ENCODE peak calls at places on chromosomes 4 and X, in five cellular contexts. X, I, U, B and G are unnamed samples.

GRCh38 chr4:85512446-85513205 is 37.7 kb downstream of the ARHGAP24 start:
- DNase-seq in X (no peak), I (no peak), U (no peak), B (no peak), G (no peak)

GRCh38 chr4:156779046-156779445 is 192.6 kb downstream of the PDGFC start:
- DNase-seq in X (no peak), I (no peak), U (peak), B (no peak), G (no peak)

GRCh38 chr4:171676555-171677215 is 136.5 kb upstream of the GALNTL6 start:
- DNase-seq in X (no peak), I (no peak), U (no peak), B (no peak), G (no peak)

GRCh38 chr4:72451349-72451748 is 117.7 kb downstream of the ADAMTS3 start:
- DNase-seq in X (no peak), I (peak), U (no peak), B (no peak), G (no peak)

GRCh38 chr4:150253965-150254364 is 175.7 kb downstream of the DCLK2 start:
- DNase-seq in X (no peak), I (no peak), U (no peak), B (no peak), G (no peak)

GRCh38 chr4:164802301-164802700 is 48.4 kb downstream of the SMIM31 start:
- DNase-seq in X (no peak), I (no peak), U (no peak), B (no peak), G (no peak)

GRCh38 chr4:47498899-47499298 is 13.8 kb downstream of the ATP10D start:
- DNase-seq in X (no peak), I (no peak), U (no peak), B (no peak), G (no peak)

GRCh38 chr4:189792819-189793618 is 147.7 kb upstream of the FRG1 start:
- DNase-seq in X (peak), I (peak), U (peak), B (peak), G (peak)

GRCh38 chr4:17511041-17511949 is 595 bp downstream of the QDPR start:
- DNase-seq in X (peak), I (peak), U (peak), B (peak), G (no peak)

DNA sequence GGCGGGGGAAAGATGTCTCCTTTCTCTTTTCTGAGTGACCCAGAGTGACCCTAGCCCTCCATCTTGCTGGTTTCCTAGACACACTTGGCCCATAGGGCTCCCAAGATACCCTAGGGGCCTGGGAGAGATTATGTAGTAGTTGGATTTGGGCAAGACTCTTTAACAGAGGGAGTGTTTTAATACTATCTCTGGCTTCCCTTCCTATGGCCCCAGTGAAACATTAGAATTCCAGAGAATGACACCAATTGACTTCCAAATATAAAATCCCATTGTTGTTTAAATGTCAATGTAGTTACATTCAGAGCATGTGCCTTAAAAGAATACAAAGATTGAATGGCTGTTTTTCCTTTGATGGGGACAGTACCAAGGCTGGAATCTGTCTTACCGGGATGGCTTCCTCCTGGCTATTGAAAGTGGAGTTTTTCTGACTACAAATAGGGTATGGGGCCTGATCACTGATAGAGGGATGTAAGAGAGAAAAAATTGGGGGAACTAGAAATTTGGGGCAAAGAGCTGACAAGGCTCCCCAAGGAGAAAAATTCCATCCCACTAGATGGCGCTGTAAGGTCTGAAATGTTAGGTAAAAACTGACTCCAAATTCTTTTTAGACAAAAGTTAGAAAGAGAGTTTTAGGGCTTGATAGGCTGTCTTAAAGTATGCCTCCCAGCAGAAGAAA is 10.7 kb downstream of the TENT5D start:
- DNase-seq in X (no peak), I (no peak), U (no peak), B (no peak), G (no peak)
- TF ChIP-seq CTCF in X (no peak), I (no peak), U (no peak), B (no peak), G (no peak)

GRCh38 chrX:49838374-49838773 is 9.3 kb downstream of the PAGE4 start:
- DNase-seq in X (no peak), I (no peak), U (peak), B (peak), G (no peak)

GRCh38 chrX:49846004-49846403 is 16.9 kb downstream of the PAGE4 start:
- DNase-seq in X (no peak), I (no peak), U (no peak), B (no peak), G (no peak)

GRCh38 chrX:49844622-49845021 is 15.5 kb downstream of the PAGE4 start:
- DNase-seq in X (no peak), I (no peak), U (no peak), B (no peak), G (no peak)

GRCh38 chrX:49842603-49843002 is 13.5 kb downstream of the PAGE4 start:
- DNase-seq in X (no peak), I (no peak), U (no peak), B (peak), G (no peak)

DNA sequence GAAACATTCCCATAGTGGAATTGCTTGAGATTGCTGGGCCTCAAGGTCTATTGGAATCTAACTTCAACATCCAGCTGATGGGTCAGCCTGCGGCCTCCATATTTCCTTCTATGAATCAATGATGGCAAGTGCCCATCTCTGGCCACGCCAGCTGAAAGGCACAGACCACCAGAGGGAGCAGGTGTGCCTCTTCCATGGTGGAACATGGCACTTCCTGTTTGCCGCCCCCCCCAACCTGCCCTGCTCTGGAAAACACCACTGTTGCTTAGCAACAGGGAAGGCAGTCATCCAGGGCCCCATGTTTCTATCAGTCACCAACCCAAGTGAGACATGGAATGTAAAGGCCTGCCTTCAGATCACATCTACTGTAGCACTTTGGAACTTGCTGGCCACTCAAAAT is 11.6 kb downstream of the PAGE4 start:
- DNase-seq in X (peak), I (no peak), U (peak), B (peak), G (no peak)
- TF ChIP-seq CTCF in X (no peak), I (peak), U (peak), B (peak), G (no peak)

GRCh38 chr4:108512615-108513505 is 107.5 kb upstream of the RPL34 start:
- DNase-seq in X (peak), I (no peak), U (peak), B (peak), G (no peak)
- TF ChIP-seq CTCF in X (peak), I (peak), U (peak), B (peak), G (no peak)

DNA sequence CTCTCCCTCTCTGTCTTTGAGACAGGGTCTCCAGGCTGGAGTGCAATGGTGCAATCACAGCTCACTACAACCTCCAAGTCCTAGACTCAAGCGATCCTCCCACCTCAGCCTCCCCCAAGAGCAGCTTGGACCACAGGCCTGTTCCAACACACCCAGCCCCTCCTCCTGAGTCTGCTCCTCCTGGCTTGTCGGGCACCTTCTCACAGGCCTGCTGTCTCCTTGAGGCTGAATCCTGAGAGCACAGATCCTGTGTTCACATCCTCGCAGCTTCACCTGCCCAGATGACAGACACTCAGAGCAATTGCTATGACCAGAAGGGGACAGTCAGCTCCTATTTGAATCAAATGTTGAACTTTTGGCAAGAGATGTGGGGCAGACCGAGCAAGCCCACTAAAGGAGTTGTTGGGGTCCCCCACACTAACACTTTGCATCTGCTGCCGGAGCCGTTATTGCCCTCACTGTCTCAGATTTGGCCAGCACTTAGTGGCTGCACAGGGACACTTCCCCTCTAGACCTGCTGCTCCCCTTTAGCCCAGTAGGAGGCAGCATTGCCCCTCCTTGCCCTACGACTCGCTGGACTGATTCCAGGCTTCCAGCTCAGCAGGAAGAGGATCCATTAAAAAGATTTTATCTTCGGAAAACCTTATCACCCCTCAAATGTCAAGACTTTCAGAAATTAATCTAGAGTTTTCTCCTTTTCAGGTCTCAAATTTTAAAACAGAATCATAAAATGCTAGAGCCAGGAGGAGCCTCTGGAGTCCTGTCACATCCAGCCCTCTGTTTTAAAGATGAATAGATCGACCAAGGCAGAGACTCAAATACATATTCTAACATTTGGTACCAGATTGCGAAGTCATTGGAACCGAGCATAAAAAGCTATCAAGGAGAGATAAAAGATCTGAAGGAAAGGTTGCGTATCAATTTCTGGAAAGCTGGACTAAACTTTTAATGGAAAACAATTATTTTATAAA is 113.7 kb downstream of the USP46 start:
- DNase-seq in X (peak), I (peak), U (peak), B (peak), G (peak)
- TF ChIP-seq CTCF in X (peak), I (peak), U (peak), B (peak), G (peak)

DNA sequence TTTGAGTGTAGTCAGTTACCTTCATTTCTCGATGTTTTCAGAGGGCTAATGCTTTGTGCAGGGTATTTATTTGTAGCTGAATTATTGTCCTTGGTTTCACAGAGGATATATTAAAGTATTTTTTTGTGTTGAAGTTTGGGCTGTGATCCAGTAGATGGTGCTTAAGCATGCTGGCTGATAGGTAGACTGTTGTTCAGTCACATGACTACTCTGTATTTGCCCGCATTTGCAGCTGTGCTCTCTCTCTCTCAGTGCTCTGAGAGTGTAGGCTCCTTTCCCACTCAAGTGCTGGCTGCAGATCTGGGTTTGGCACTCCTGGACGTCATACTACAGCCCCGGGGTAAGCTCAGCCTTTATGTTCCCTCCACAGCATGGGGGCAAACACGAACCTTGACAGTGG is 21.7 kb downstream of the RAB40AL start:
- DNase-seq in X (no peak), I (no peak), U (peak), B (no peak), G (no peak)
- TF ChIP-seq CTCF in X (no peak), I (no peak), U (no peak), B (no peak), G (no peak)